ENCODE peak calls at places on chromosomes 12 and 14, in seven cellular contexts. One of them, this sample, is unnamed. For H3K4me1, the result is how much of the 10 kb centered on the place peaks cover.

GRCh38 chr12:54330442-54330841 is 5.5 kb downstream of the COPZ1 start:
- DNase-seq in heart left ventricle: no peak
- DNase-seq in adrenal gland: no peak
- DNase-seq in PC-3: no peak
- DNase-seq in pancreas: no peak
- DNase-seq in neural progenitor cell: no peak
- DNase-seq in cardiac muscle cell: no peak
- DNase-seq in this sample: no peak

GRCh38 chr14:102570334-102570995 is 22.0 kb upstream of the RCOR1 start:
- DNase-seq in heart left ventricle: no peak
- DNase-seq in adrenal gland: no peak
- DNase-seq in PC-3: no peak
- DNase-seq in pancreas: no peak
- DNase-seq in neural progenitor cell: no peak
- DNase-seq in cardiac muscle cell: no peak
- DNase-seq in this sample: no peak

GRCh38 chr12:17342381-17342961 is 736.5 kb upstream of the LMO3 start:
- DNase-seq in heart left ventricle: no peak
- DNase-seq in adrenal gland: no peak
- DNase-seq in PC-3: peak
- DNase-seq in pancreas: no peak
- DNase-seq in neural progenitor cell: peak
- DNase-seq in cardiac muscle cell: no peak
- DNase-seq in this sample: no peak

GRCh38 chr14:53953002-53953827 is 3.4 kb downstream of the BMP4 start:
- DNase-seq in heart left ventricle: peak
- DNase-seq in adrenal gland: peak
- DNase-seq in PC-3: peak
- DNase-seq in pancreas: peak
- DNase-seq in neural progenitor cell: peak
- DNase-seq in cardiac muscle cell: peak
- DNase-seq in this sample: peak

GRCh38 chr14:23568600-23569310 is 1.2 kb upstream of the AP1G2 start:
- DNase-seq in heart left ventricle: no peak
- DNase-seq in adrenal gland: peak
- DNase-seq in PC-3: peak
- DNase-seq in pancreas: no peak
- DNase-seq in neural progenitor cell: peak
- DNase-seq in cardiac muscle cell: peak
- DNase-seq in this sample: no peak

GRCh38 chr14:28299227-28299626 is 467.4 kb upstream of the FOXG1 start:
- DNase-seq in heart left ventricle: no peak
- DNase-seq in adrenal gland: no peak
- DNase-seq in PC-3: no peak
- DNase-seq in pancreas: peak
- DNase-seq in neural progenitor cell: no peak
- DNase-seq in cardiac muscle cell: no peak
- DNase-seq in this sample: no peak

GRCh38 chr12:62866451-62867082 is 68.4 kb downstream of the PPM1H start:
- DNase-seq in heart left ventricle: no peak
- DNase-seq in adrenal gland: no peak
- DNase-seq in PC-3: peak
- DNase-seq in pancreas: no peak
- DNase-seq in neural progenitor cell: no peak
- DNase-seq in cardiac muscle cell: peak
- DNase-seq in this sample: no peak

GRCh38 chr12:57477710-57478681 is 1.7 kb downstream of the ARHGAP9 start:
- DNase-seq in heart left ventricle: peak
- DNase-seq in adrenal gland: peak
- DNase-seq in PC-3: no peak
- DNase-seq in pancreas: no peak
- DNase-seq in neural progenitor cell: no peak
- DNase-seq in cardiac muscle cell: no peak
- DNase-seq in this sample: no peak

GRCh38 chr12:111687255-111687654 is 1.4 kb downstream of the ACAD10 start:
- DNase-seq in heart left ventricle: no peak
- DNase-seq in adrenal gland: peak
- DNase-seq in PC-3: peak
- DNase-seq in pancreas: no peak
- DNase-seq in neural progenitor cell: no peak
- DNase-seq in cardiac muscle cell: no peak
- DNase-seq in this sample: no peak

GRCh38 chr12:15131462-15131861 is 89.8 kb downstream of the RERG start:
- DNase-seq in heart left ventricle: no peak
- DNase-seq in adrenal gland: peak
- DNase-seq in PC-3: peak
- DNase-seq in pancreas: no peak
- DNase-seq in neural progenitor cell: no peak
- DNase-seq in cardiac muscle cell: no peak
- DNase-seq in this sample: no peak

GRCh38 chr14:25050494-25051170 is 685 bp upstream of the STXBP6 start:
- DNase-seq in heart left ventricle: no peak
- DNase-seq in adrenal gland: no peak
- DNase-seq in PC-3: peak
- DNase-seq in pancreas: no peak
- DNase-seq in neural progenitor cell: peak
- DNase-seq in cardiac muscle cell: peak
- DNase-seq in this sample: peak

GRCh38 chr12:52631264-52631663 is 12.9 kb upstream of the KRT73 start:
- DNase-seq in heart left ventricle: no peak
- DNase-seq in adrenal gland: no peak
- DNase-seq in PC-3: no peak
- DNase-seq in pancreas: no peak
- DNase-seq in neural progenitor cell: no peak
- DNase-seq in cardiac muscle cell: no peak
- DNase-seq in this sample: no peak

GRCh38 chr12:6460751-6461371 is 9.0 kb downstream of the TAPBPL start:
- DNase-seq in heart left ventricle: no peak
- DNase-seq in adrenal gland: no peak
- DNase-seq in PC-3: no peak
- DNase-seq in pancreas: no peak
- DNase-seq in neural progenitor cell: no peak
- DNase-seq in cardiac muscle cell: no peak
- DNase-seq in this sample: no peak

GRCh38 chr12:12995088-12995487 is 5.0 kb downstream of the HEBP1 start:
- DNase-seq in heart left ventricle: no peak
- DNase-seq in adrenal gland: no peak
- DNase-seq in PC-3: no peak
- DNase-seq in pancreas: no peak
- DNase-seq in neural progenitor cell: no peak
- DNase-seq in cardiac muscle cell: no peak
- DNase-seq in this sample: no peak

GRCh38 chr12:12996235-12996634 is 3.8 kb downstream of the HEBP1 start:
- DNase-seq in heart left ventricle: no peak
- DNase-seq in adrenal gland: no peak
- DNase-seq in PC-3: no peak
- DNase-seq in pancreas: no peak
- DNase-seq in neural progenitor cell: no peak
- DNase-seq in cardiac muscle cell: no peak
- DNase-seq in this sample: no peak

GRCh38 chr12:12990700-12991468 is 9.2 kb downstream of the HEBP1 start:
- DNase-seq in heart left ventricle: no peak
- DNase-seq in adrenal gland: no peak
- DNase-seq in PC-3: no peak
- DNase-seq in pancreas: no peak
- DNase-seq in neural progenitor cell: no peak
- DNase-seq in cardiac muscle cell: no peak
- DNase-seq in this sample: peak

GRCh38 chr12:12992418-12993175 is 7.5 kb downstream of the HEBP1 start:
- DNase-seq in heart left ventricle: peak
- DNase-seq in adrenal gland: peak
- DNase-seq in PC-3: no peak
- DNase-seq in pancreas: no peak
- DNase-seq in neural progenitor cell: no peak
- DNase-seq in cardiac muscle cell: no peak
- DNase-seq in this sample: peak

GRCh38 chr12:12993367-12993766 is 6.7 kb downstream of the HEBP1 start:
- DNase-seq in heart left ventricle: no peak
- DNase-seq in adrenal gland: no peak
- DNase-seq in PC-3: no peak
- DNase-seq in pancreas: no peak
- DNase-seq in neural progenitor cell: no peak
- DNase-seq in cardiac muscle cell: no peak
- DNase-seq in this sample: no peak
- H3K4me3 ChIP-seq in heart left ventricle: no peak
- H3K4me3 ChIP-seq in adrenal gland: no peak
- H3K4me3 ChIP-seq in PC-3: no peak
- H3K4me3 ChIP-seq in pancreas: no peak
- H3K4me3 ChIP-seq in neural progenitor cell: no peak
- H3K4me3 ChIP-seq in cardiac muscle cell: no peak
- H3K4me3 ChIP-seq in this sample: no peak

DNA sequence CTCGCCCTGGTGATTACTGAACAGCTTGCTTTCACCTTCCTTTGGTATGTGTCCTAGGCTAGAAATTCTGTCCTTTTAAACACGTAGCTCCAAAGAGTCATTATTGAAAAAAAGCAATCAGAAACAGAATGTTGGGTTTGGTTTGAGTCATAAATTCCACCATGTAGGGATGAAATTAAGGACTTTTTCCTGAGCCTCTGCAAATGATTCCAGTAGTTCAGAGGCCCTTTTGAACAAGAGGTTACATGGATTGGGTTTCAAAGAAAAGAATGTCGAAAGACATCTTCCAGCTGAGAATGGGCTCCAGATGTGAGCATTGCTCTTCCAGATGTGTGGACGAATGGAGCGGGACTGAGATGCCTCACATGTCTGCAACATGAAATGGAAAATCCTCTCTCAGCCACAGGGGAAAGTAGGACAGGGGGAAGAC is 23.5 kb upstream of the EMP1 start:
- DNase-seq in heart left ventricle: no peak
- DNase-seq in adrenal gland: no peak
- DNase-seq in PC-3: no peak
- DNase-seq in pancreas: no peak
- DNase-seq in neural progenitor cell: no peak
- DNase-seq in cardiac muscle cell: no peak
- DNase-seq in this sample: no peak
- H3K4me1 ChIP-seq in heart left ventricle: under half
- H3K4me1 ChIP-seq in adrenal gland: under half
- H3K4me1 ChIP-seq in PC-3: half or more
- H3K4me1 ChIP-seq in pancreas: under half
- H3K4me1 ChIP-seq in neural progenitor cell: under half
- H3K4me1 ChIP-seq in cardiac muscle cell: under half
- H3K4me1 ChIP-seq in this sample: under half

DNA sequence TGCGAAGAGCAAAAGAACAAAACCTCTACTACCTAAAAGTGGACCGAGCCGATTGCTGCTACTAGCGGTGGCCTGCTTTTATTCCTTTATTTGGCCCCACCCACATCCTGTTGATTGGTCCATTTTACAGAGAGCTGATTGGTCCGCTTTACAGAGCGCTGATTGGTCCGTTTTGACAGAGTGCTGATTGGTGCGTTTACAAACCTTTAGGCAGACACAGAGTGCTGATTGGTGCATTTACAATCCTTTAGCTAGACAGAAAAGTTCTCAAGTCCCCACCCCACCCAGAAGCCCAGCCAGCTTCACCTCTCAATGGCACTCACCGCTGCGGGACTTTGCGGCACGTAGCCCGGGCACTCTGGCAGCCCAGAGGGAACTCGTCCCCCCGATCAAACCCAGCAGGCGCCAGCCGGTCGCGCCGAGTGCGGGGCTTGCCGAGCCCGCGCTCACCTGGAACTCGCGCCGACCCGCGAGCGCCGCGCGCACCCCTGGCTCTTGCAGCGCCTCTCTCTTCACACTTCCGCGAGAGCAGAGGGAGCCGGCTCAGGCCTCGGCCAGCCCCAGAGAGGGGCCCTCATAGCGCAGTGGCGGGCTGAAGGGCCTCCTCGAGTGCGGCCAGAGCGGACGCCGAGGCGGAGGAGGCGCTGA is 8.7 kb upstream of the FGD4 start:
- DNase-seq in heart left ventricle: peak
- DNase-seq in adrenal gland: peak
- DNase-seq in PC-3: no peak
- DNase-seq in pancreas: peak
- DNase-seq in neural progenitor cell: no peak
- DNase-seq in cardiac muscle cell: no peak
- DNase-seq in this sample: peak
- H3K4me3 ChIP-seq in heart left ventricle: peak
- H3K4me3 ChIP-seq in adrenal gland: no peak
- H3K4me3 ChIP-seq in PC-3: no peak
- H3K4me3 ChIP-seq in pancreas: peak
- H3K4me3 ChIP-seq in neural progenitor cell: no peak
- H3K4me3 ChIP-seq in cardiac muscle cell: no peak
- H3K4me3 ChIP-seq in this sample: no peak

GRCh38 chr12:63919758-63920157 is 75.3 kb downstream of the SRGAP1 start:
- DNase-seq in heart left ventricle: no peak
- DNase-seq in adrenal gland: no peak
- DNase-seq in PC-3: peak
- DNase-seq in pancreas: no peak
- DNase-seq in neural progenitor cell: no peak
- DNase-seq in cardiac muscle cell: no peak
- DNase-seq in this sample: no peak

GRCh38 chr12:63916561-63917476 is 72.3 kb downstream of the SRGAP1 start:
- DNase-seq in heart left ventricle: no peak
- DNase-seq in adrenal gland: no peak
- DNase-seq in PC-3: peak
- DNase-seq in pancreas: no peak
- DNase-seq in neural progenitor cell: no peak
- DNase-seq in cardiac muscle cell: no peak
- DNase-seq in this sample: no peak

GRCh38 chr12:63917477-63917862 is 73.0 kb downstream of the SRGAP1 start:
- DNase-seq in heart left ventricle: no peak
- DNase-seq in adrenal gland: no peak
- DNase-seq in PC-3: no peak
- DNase-seq in pancreas: no peak
- DNase-seq in neural progenitor cell: no peak
- DNase-seq in cardiac muscle cell: no peak
- DNase-seq in this sample: no peak

GRCh38 chr12:63918788-63919300 is 74.3 kb downstream of the SRGAP1 start:
- DNase-seq in heart left ventricle: no peak
- DNase-seq in adrenal gland: no peak
- DNase-seq in PC-3: peak
- DNase-seq in pancreas: no peak
- DNase-seq in neural progenitor cell: no peak
- DNase-seq in cardiac muscle cell: no peak
- DNase-seq in this sample: no peak

GRCh38 chr12:63917864-63918742 is 73.6 kb downstream of the SRGAP1 start:
- DNase-seq in heart left ventricle: no peak
- DNase-seq in adrenal gland: peak
- DNase-seq in PC-3: peak
- DNase-seq in pancreas: no peak
- DNase-seq in neural progenitor cell: no peak
- DNase-seq in cardiac muscle cell: no peak
- DNase-seq in this sample: peak
- H3K4me1 ChIP-seq in heart left ventricle: under half
- H3K4me1 ChIP-seq in adrenal gland: half or more
- H3K4me1 ChIP-seq in PC-3: half or more
- H3K4me1 ChIP-seq in pancreas: under half
- H3K4me1 ChIP-seq in neural progenitor cell: under half
- H3K4me1 ChIP-seq in cardiac muscle cell: under half
- H3K4me1 ChIP-seq in this sample: under half

GRCh38 chr12:4530982-4531586 is 7.6 kb upstream of the RAD51AP1 start:
- DNase-seq in heart left ventricle: no peak
- DNase-seq in adrenal gland: no peak
- DNase-seq in PC-3: no peak
- DNase-seq in pancreas: no peak
- DNase-seq in neural progenitor cell: no peak
- DNase-seq in cardiac muscle cell: no peak
- DNase-seq in this sample: no peak
- H3K4me3 ChIP-seq in heart left ventricle: no peak
- H3K4me3 ChIP-seq in adrenal gland: no peak
- H3K4me3 ChIP-seq in PC-3: no peak
- H3K4me3 ChIP-seq in pancreas: no peak
- H3K4me3 ChIP-seq in neural progenitor cell: no peak
- H3K4me3 ChIP-seq in cardiac muscle cell: no peak
- H3K4me3 ChIP-seq in this sample: no peak

This sample was measured in thyroid gland.